ENCODE peak calls at places on chromosomes 5 and 9, in nine cellular contexts. G is CD4-positive, alpha-beta T cell; L is activated gamma-delta T cell treated with Interleukin-2 at 50 U/mL for 16 hours; N is NCI-H2081; I is tibial nerve; R is stimulated activated CD4-positive, alpha-beta T cell treated with anti-CD3 and anti-CD28 coated beads, Interleukin-1b, Interleukin-23, amount 100 ng/mL, for 1 hour; Z is stimulated activated CD8-positive, alpha-beta memory T cell treated with anti-CD3 and anti-CD28 coated beads, Interleukin-7, amount 100 ng/mL, for 4 hours; B is activated CD4-positive, alpha-beta T cell treated with anti-CD3 and anti-CD28 coated beads for 4 hours; O is GOT3. Q is an unnamed sample.

GRCh38 chr5:63572751-63573150 is 389.5 kb downstream of the HTR1A start:
- DNase-seq in G (no peak), L (no peak), N (no peak), I (no peak), R (no peak), Z (no peak), B (no peak), O (no peak), Q (no peak)

GRCh38 chr9:133741716-133742115 is 3.6 kb upstream of the SARDH start:
- DNase-seq in G (no peak), L (no peak), N (no peak), I (no peak), R (no peak), Z (no peak), B (no peak), O (no peak), Q (no peak)

GRCh38 chr9:103397868-103398600 is 402.9 kb downstream of the CYLC2 start:
- DNase-seq in G (no peak), L (no peak), N (peak), I (no peak), R (no peak), Z (no peak), B (no peak), O (no peak), Q (no peak)

GRCh38 chr9:27019589-27019988 is 14.1 kb upstream of the LRRC19 start:
- DNase-seq in G (no peak), L (no peak), N (no peak), I (no peak), R (no peak), Z (no peak), B (no peak), O (no peak), Q (no peak)

GRCh38 chr5:172858990-172859811 is 25.1 kb downstream of the ERGIC1 start:
- DNase-seq in G (no peak), L (no peak), N (no peak), I (peak), R (no peak), Z (no peak), B (no peak), O (peak), Q (no peak)

GRCh38 chr9:134245179-134245578 is 80.8 kb upstream of the RNU6ATAC start:
- DNase-seq in G (no peak), L (no peak), N (no peak), I (no peak), R (no peak), Z (no peak), B (no peak), O (no peak), Q (no peak)

GRCh38 chr9:112361602-112362001 is 18.3 kb upstream of the HSDL2 start:
- DNase-seq in G (no peak), L (no peak), N (peak), I (no peak), R (no peak), Z (no peak), B (peak), O (no peak), Q (no peak)

GRCh38 chr9:112193562-112194288 is 18.6 kb upstream of the SUSD1 start:
- DNase-seq in G (no peak), L (no peak), N (no peak), I (no peak), R (no peak), Z (no peak), B (no peak), O (no peak), Q (no peak)

Q was measured in activated T-helper 9 cell treated with anti-CD3 and anti-CD28 coated beads, Interleukin-2, amount 50 U/mL, for 16 hours.